ENCODE peak calls at places on chromosome 11, in nine cellular contexts. X is glutamatergic neuron; D is activated CD4-positive, alpha-beta T cell treated with anti-CD3 and anti-CD28 coated beads, Interleukin-2, amount 10 ng/mL, durations not matched to agents 24 days and 14 days; R is coronary artery; N is activated CD4-positive, CD25-positive, alpha-beta regulatory T cell; A is fibroblast of lung; P is stimulated activated CD4-positive, alpha-beta T cell treated with anti-CD3 and anti-CD28 coated beads, TNF-alpha, amount 100 ng/mL, for 48 hours; I is HEK293T; M is activated naive CD8-positive, alpha-beta T cell treated with anti-CD3 and anti-CD28 coated beads, Interleukin-2, amount 50 U/mL, for 24 hours. K is an unnamed sample.
A peak's percentile ranks its signal among the peaks of the same experiment; 100 is the strongest.

GRCh38 chr11:63993983-63994382 is 7.7 kb downstream of the OTUB1 start:
- DNase-seq in N (no peak), I (no peak), A (no peak), P (no peak), X (no peak), R (no peak), D (no peak), M (no peak), K (no peak)

GRCh38 chr11:112903310-112903709 is 57.9 kb upstream of the NCAM1 start:
- DNase-seq in N (no peak), X (no peak), D (no peak), A (no peak), M (no peak), R (no peak), P (no peak), I (peak; percentile 20), K (no peak)

GRCh38 chr11:46386674-46387073 is 4.9 kb downstream of the CHRM4 start:
- DNase-seq in D (no peak), A (peak; percentile 24), P (no peak), M (no peak), I (no peak), X (no peak), R (no peak), N (no peak), K (no peak)

GRCh38 chr11:68711114-68711513 is 26.8 kb downstream of the GAL start:
- DNase-seq in M (no peak), I (no peak), N (no peak), X (no peak), P (no peak), D (no peak), A (no peak), R (no peak), K (no peak)

GRCh38 chr11:10329935-10330334 is 25.1 kb downstream of the ADM start:
- DNase-seq in X (no peak), D (no peak), M (no peak), N (no peak), I (no peak), R (no peak), P (no peak), A (peak; percentile 89), K (no peak)

GRCh38 chr11:2099523-2100316 is 39.5 kb downstream of the IGF2 start:
- DNase-seq in P (no peak), N (no peak), R (no peak), M (no peak), I (no peak), D (no peak), A (no peak), X (no peak), K (no peak)

GRCh38 chr11:110903830-110904229 is 191.6 kb upstream of the ARHGAP20 start:
- DNase-seq in A (peak; percentile 65), N (no peak), R (no peak), M (no peak), D (no peak), X (no peak), P (no peak), I (peak; percentile 28), K (no peak)

GRCh38 chr11:3165152-3165705 is at the start of gene OSBPL5:
- DNase-seq in N (no peak), A (peak; percentile 73), D (peak; percentile 84), I (peak; percentile 74), M (peak; percentile 61), P (peak; percentile 28), R (peak; percentile 81), X (peak; percentile 85), K (no peak)

GRCh38 chr11:637333-637592 is 194 bp downstream of the DRD4 start:
- DNase-seq in I (no peak), D (no peak), R (no peak), A (no peak), P (no peak), N (no peak), X (no peak), M (no peak), K (no peak)

GRCh38 chr11:102793677-102794290 is 4.2 kb downstream of the MMP1 start:
- DNase-seq in X (no peak), M (no peak), A (no peak), I (no peak), D (no peak), N (no peak), P (no peak), R (no peak), K (no peak)

GRCh38 chr11:13357232-13357631 is 79.6 kb downstream of the BMAL1 start:
- DNase-seq in D (no peak), I (no peak), R (no peak), A (no peak), P (no peak), X (no peak), M (no peak), N (no peak), K (no peak)

GRCh38 chr11:69546735-69547370 is 65.4 kb downstream of the LINC01488 start:
- DNase-seq in P (peak; percentile 32), D (peak; percentile 66), I (no peak), A (no peak), X (no peak), M (peak; percentile 45), R (peak; percentile 17), N (no peak), K (no peak)

GRCh38 chr11:127506647-127507046 is 506.1 kb upstream of the KIRREL3 start:
- DNase-seq in R (no peak), X (no peak), P (no peak), I (no peak), A (no peak), D (no peak), N (no peak), M (no peak), K (no peak)

GRCh38 chr11:45652781-45653180 is 12.6 kb downstream of the CHST1 start:
- DNase-seq in X (no peak), D (no peak), R (peak; percentile 36), N (no peak), M (no peak), A (peak; percentile 36), P (no peak), I (no peak), K (no peak)

GRCh38 chr11:114295676-114296081 is 520 bp upstream of the NNMT start:
- DNase-seq in X (no peak), I (no peak), R (peak; percentile 74), P (no peak), N (no peak), M (no peak), A (no peak), D (no peak), K (no peak)

GRCh38 chr11:120137187-120137610 is 714 bp downstream of the TRIM29 start:
- DNase-seq in A (no peak), X (peak; percentile 12), D (no peak), P (no peak), R (peak; percentile 69), I (no peak), N (no peak), M (no peak), K (no peak)

GRCh38 chr11:110470716-110471115 is 41.0 kb downstream of the FDX1 start:
- DNase-seq in M (no peak), D (no peak), P (no peak), N (no peak), R (no peak), I (no peak), X (no peak), A (peak; percentile 60), K (no peak)

GRCh38 chr11:84687433-84687832 is 939.7 kb downstream of the DLG2 start:
- DNase-seq in X (no peak), P (no peak), A (no peak), M (no peak), R (no peak), N (no peak), D (no peak), I (no peak), K (no peak)

GRCh38 chr11:64444838-64445441 is 86.0 kb downstream of the RPS6KA4 start:
- DNase-seq in M (no peak), N (no peak), X (no peak), P (no peak), A (peak; percentile 11), I (peak; percentile 36), D (no peak), R (no peak), K (peak; percentile 32)

GRCh38 chr11:73001615-73002014 is 140.5 kb downstream of the FCHSD2 start:
- DNase-seq in X (no peak), N (no peak), M (no peak), I (no peak), D (no peak), P (no peak), R (no peak), A (peak; percentile 19), K (no peak)

GRCh38 chr11:111604392-111605009 is 2.3 kb downstream of the SIK2 start:
- DNase-seq in P (no peak), I (peak; percentile 42), M (no peak), X (no peak), D (peak; percentile 68), A (peak; percentile 33), R (no peak), N (no peak), K (peak; percentile 77)

GRCh38 chr11:128625316-128625715 is 38.0 kb upstream of the ETS1 start:
- DNase-seq in X (no peak), I (no peak), P (no peak), N (no peak), R (no peak), D (peak; percentile 66), M (no peak), A (no peak), K (no peak)

GRCh38 chr11:8775341-8776133 is 92.9 kb downstream of the RPL27A start:
- DNase-seq in R (no peak), D (no peak), X (no peak), I (no peak), P (no peak), N (no peak), A (peak; percentile 40), M (no peak), K (no peak)

GRCh38 chr11:12723410-12724297 is 49.4 kb downstream of the TEAD1 start:
- DNase-seq in M (no peak), D (no peak), N (no peak), A (peak; percentile 70), X (no peak), I (no peak), P (no peak), R (no peak), K (no peak)

GRCh38 chr11:122741613-122742012 is 86.1 kb downstream of the UBASH3B start:
- DNase-seq in X (no peak), M (no peak), I (no peak), P (no peak), R (no peak), N (no peak), D (no peak), A (no peak), K (no peak)

GRCh38 chr11:5831196-5831829 is 10.4 kb downstream of the OR52E6 start:
- DNase-seq in X (no peak), P (no peak), R (no peak), D (no peak), I (no peak), A (no peak), M (no peak), N (no peak), K (no peak)

GRCh38 chr11:126898802-126899201 is 101.8 kb downstream of the KIRREL3 start:
- DNase-seq in P (no peak), R (no peak), I (no peak), A (no peak), X (no peak), D (no peak), M (no peak), N (no peak), K (no peak)

GRCh38 chr11:67301313-67301921 is 1.9 kb upstream of the SSH3 start:
- DNase-seq in N (no peak), X (peak; percentile 38), I (no peak), D (no peak), P (no peak), A (no peak), R (no peak), M (no peak), K (no peak)

GRCh38 chr11:7186190-7186589 is 65.5 kb upstream of the SYT9 start:
- DNase-seq in D (no peak), M (no peak), R (no peak), X (no peak), N (no peak), A (peak; percentile 7), I (no peak), P (no peak), K (no peak)

GRCh38 chr11:95764267-95764898 is 25.2 kb downstream of the FAM76B start:
- DNase-seq in I (peak; percentile 46), N (no peak), P (no peak), D (peak; percentile 66), A (peak; percentile 55), R (no peak), M (no peak), X (no peak), K (peak; percentile 77)

GRCh38 chr11:19723572-19724342 is 11.1 kb downstream of the NAV2 start:
- DNase-seq in M (peak; percentile 16), R (peak; percentile 84), P (no peak), X (peak; percentile 41), D (peak; percentile 79), I (no peak), N (no peak), A (peak; percentile 64), K (no peak)

K was measured in NAMALWA.